ENCODE peak calls at places on chromosome 1, in nine cellular contexts. G, B, V, U, C, L, D, X and F are unnamed samples.

GRCh38 chr1:51325878-51326755 is 4.2 kb downstream of the TTC39A start:
- DNase-seq in X (peak), L (no peak), U (no peak), D (no peak), C (no peak), G (no peak), V (no peak), B (no peak), F (no peak)

GRCh38 chr1:51966559-51966958 is 23.9 kb downstream of the RAB3B start:
- DNase-seq in G (no peak), U (no peak), B (no peak), L (no peak), D (no peak), C (no peak), X (no peak), V (no peak), F (no peak)

GRCh38 chr1:117671781-117672501 is 66.1 kb downstream of the TENT5C start:
- DNase-seq in C (peak), V (peak), G (no peak), U (peak), X (peak), D (no peak), L (no peak), B (peak), F (peak)

GRCh38 chr1:41813220-41813619 is 105.5 kb downstream of the HIVEP3 start:
- DNase-seq in C (no peak), U (no peak), V (no peak), B (no peak), X (no peak), D (no peak), G (no peak), L (no peak), F (no peak)

GRCh38 chr1:53369034-53369750 is 41.3 kb upstream of the LRP8 start:
- DNase-seq in B (peak), D (peak), V (no peak), L (no peak), G (no peak), U (no peak), X (no peak), C (peak), F (no peak)

GRCh38 chr1:196678510-196678884 is 26.7 kb downstream of the CFH start:
- DNase-seq in X (no peak), G (no peak), U (no peak), L (no peak), B (no peak), D (no peak), C (no peak), V (no peak), F (no peak)

GRCh38 chr1:76302711-76303347 is 228.3 kb downstream of the ST6GALNAC3 start:
- DNase-seq in L (no peak), U (no peak), B (no peak), D (no peak), V (no peak), X (no peak), C (no peak), G (no peak), F (no peak)

GRCh38 chr1:153498746-153499145 is 37.0 kb downstream of the S100A6 start:
- DNase-seq in L (no peak), G (no peak), B (no peak), U (no peak), D (no peak), C (no peak), X (no peak), V (no peak), F (no peak)

GRCh38 chr1:50538476-50538875 is 115.2 kb upstream of the DMRTA2 start:
- DNase-seq in U (no peak), C (no peak), G (no peak), V (no peak), L (no peak), B (no peak), D (no peak), X (no peak), F (no peak)

GRCh38 chr1:235067396-235068154 is 61.1 kb downstream of the TOMM20 start:
- DNase-seq in X (no peak), B (peak), G (peak), C (peak), D (peak), L (peak), U (peak), V (peak), F (peak)

GRCh38 chr1:115052454-115053083 is 22.9 kb downstream of the TSHB start:
- DNase-seq in B (no peak), X (peak), D (no peak), C (no peak), U (peak), G (no peak), V (peak), L (peak), F (peak)

GRCh38 chr1:36924282-36924791 is 110.0 kb downstream of the GRIK3 start:
- DNase-seq in U (peak), G (no peak), C (peak), L (no peak), X (peak), V (no peak), D (peak), B (no peak), F (peak)

DNA sequence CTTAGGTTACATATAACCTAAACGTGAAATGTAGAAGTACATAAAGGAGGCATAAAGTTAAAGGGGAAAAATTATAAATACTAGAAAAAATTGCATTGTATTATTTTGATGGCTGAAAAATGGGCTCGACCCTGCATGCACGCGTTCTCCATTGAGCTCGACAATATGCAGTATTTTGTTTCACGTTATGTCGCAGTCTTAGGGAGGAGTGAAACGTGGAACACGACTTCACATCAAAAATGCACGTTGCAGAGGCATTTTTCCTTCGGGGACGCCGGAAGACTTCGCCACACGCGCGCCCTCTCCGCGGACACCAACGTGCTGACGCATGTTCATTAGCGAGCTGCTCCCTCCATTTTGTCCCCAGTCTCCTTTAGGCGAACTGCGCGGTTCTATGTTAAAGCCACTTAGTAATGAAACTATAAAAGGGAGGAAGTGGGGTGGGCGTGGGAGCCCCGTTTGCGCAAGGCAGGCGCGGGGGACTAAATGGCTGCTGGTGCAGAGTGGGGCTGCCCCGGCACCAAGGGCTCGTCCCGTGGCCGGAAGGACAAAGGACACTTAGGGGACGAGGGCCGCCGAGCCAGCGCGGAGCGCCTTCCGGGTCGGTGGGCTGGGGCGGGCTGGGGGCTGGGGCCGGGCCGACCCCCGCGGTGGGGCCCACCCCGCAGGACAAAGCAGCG is 722 bp upstream of the COX20 start:
- DNase-seq in X (peak), C (peak), V (peak), G (peak), L (peak), U (peak), B (no peak), D (peak), F (no peak)
- TF ChIP-seq POLR2A in X (peak), C (no peak), V (peak), G (peak), L (no peak), U (no peak), B (peak), D (no peak), F (peak)

DNA sequence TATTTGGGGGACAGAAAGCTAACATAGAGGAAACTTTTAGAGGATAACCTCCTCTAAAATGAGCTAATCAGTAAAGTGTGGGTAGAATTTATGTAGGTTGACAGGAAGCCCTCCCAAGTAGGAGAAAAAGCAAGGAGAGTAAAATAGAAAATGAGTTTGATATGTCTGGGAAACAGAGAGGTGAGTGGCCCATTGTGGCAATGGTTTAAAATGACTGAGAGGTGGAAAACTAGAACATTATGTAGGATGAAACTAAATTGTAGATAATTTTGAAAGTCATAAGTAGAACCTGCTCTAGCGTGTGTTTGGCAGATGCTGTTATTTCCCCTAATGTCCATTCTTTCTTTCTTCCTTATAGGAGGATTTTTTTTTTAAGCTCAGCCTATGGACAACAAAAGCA is 8.5 kb upstream of the LPGAT1 start:
- DNase-seq in V (no peak), U (no peak), X (no peak), L (no peak), B (no peak), D (no peak), C (no peak), G (no peak), F (no peak)
- TF ChIP-seq POLR2A in V (no peak), U (no peak), X (no peak), L (no peak), B (no peak), D (no peak), C (no peak), G (no peak), F (no peak)

GRCh38 chr1:58783090-58783992 is 506 bp downstream of the JUN start:
- DNase-seq in G (peak), L (no peak), B (no peak), V (peak), U (peak), X (peak), C (peak), D (peak), F (peak)

GRCh38 chr1:58785424-58786058 is 1.7 kb upstream of the JUN start:
- DNase-seq in C (peak), D (peak), X (no peak), U (peak), B (no peak), V (peak), L (no peak), G (no peak), F (peak)

GRCh38 chr1:58782308-58783089 is 1.3 kb downstream of the JUN start:
- DNase-seq in B (peak), D (peak), L (no peak), G (peak), V (peak), U (peak), X (peak), C (peak), F (peak)

GRCh38 chr1:58784758-58785423 is 1.0 kb upstream of the JUN start:
- DNase-seq in L (peak), U (peak), C (peak), B (peak), G (peak), V (peak), X (peak), D (peak), F (peak)

DNA sequence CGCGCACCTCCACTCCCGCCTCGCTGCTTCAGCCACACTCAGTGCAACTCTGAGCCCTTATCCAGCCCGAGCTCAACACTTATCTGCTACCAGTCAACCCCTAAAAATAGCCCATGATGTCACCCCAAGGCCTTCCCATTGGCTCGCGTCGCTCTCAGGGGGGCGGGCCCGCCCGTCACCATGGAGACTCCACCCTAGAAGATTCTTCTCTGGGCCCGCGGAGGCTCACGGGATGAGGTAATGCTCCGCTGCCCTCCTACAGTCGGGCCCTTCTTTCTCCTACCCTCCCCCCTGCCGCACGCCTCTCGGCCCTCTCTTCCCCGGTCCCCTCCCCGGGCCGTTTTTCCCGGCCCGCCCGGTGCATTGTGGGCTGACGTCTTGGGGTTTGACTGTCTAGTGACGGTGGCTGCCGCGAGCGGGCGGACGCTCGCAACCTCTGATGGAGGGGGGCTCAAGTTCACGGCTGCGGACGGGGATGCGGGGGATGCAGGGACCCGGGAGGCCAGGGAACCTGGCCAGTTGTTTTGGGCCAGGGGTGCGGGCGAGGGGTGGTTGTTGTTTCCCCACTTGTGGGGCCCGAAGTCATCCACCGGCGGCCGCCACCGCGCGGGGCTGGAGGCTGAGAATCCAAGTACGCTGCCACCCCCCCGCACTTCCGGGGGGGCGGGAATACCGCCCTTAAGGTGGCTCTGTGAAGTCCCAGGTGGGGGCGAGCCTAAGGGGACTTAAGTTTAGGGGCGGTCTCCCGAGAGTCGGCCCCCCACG is at the start of gene JUN:
- DNase-seq in B (peak), L (peak), C (peak), U (peak), X (peak), D (peak), G (peak), V (peak), F (peak)
- TF ChIP-seq POLR2A in B (peak), L (peak), C (peak), U (peak), X (peak), D (peak), G (peak), V (peak), F (peak)

GRCh38 chr1:107056426-107057196 is at the start of gene PRMT6:
- DNase-seq in B (peak), L (peak), G (peak), C (peak), U (peak), X (peak), D (peak), V (peak), F (peak)
- TF ChIP-seq POLR2A in B (peak), L (no peak), G (peak), C (no peak), U (no peak), X (peak), D (peak), V (peak), F (peak)

GRCh38 chr1:12615916-12616708 is 1.9 kb downstream of the DHRS3 start:
- DNase-seq in U (peak), D (peak), C (peak), X (peak), V (peak), G (no peak), B (peak), L (no peak), F (peak)

GRCh38 chr1:12613180-12613579 is 4.8 kb downstream of the DHRS3 start:
- DNase-seq in X (no peak), B (no peak), C (no peak), D (no peak), G (no peak), V (no peak), U (peak), L (no peak), F (no peak)

GRCh38 chr1:12615166-12615915 is 2.7 kb downstream of the DHRS3 start:
- DNase-seq in L (no peak), U (no peak), V (no peak), D (no peak), G (no peak), C (no peak), X (no peak), B (no peak), F (peak)

GRCh38 chr1:12616709-12617373 is 1.2 kb downstream of the DHRS3 start:
- DNase-seq in G (no peak), X (peak), V (peak), L (no peak), U (peak), C (peak), B (peak), D (no peak), F (peak)

GRCh38 chr1:12614402-12615165 is 3.4 kb downstream of the DHRS3 start:
- DNase-seq in U (no peak), D (no peak), V (no peak), C (no peak), G (no peak), X (no peak), B (no peak), L (no peak), F (no peak)
- TF ChIP-seq POLR2A in U (no peak), D (no peak), V (no peak), C (no peak), G (no peak), X (no peak), B (no peak), L (no peak), F (no peak)

DNA sequence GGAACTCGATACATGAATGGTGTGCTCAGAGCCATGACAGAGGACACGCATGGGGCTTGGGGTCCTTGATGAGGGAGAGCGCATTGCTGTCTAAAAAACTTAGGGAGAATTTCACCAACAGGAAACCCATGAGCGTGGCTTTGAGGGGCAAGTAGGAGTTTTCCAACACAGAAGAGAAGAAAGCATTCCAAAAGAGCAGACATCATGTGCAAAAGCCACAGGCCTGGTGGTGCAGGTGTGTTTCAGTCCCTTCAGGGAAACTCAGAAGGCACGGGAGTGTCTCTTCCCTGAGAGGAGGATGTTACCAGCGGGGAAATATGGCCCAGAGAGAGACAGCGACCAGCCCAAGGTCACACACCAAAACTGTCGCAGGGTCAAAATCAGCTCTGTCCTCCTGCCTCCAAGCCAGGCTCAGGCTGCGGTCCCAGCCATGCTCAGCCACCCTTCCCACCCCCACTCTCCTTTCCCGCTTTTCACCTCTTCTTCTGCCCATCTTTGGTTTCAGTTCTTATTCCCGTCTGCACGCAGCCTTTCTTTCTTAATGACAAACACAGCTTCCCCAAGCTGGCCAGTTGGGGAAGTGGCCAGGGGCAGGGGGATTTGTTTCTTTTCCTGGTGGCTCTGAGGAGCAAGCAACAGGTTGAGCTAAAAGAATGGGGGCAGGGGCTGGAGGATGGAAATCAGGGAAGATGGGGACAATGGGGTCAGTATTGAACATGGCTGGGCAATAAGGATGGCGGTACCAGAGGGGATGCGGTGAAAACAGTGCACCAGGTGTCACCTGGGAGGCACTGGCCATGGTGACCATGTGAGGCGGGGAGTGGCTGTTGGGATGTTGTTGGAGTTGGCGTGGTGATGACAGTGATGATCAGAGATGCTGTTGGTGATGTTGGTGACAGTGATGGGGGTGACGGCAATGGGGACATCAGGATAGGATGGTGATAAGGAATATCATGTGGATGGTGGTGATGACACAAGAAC is 10.3 kb downstream of the LAPTM5 start:
- DNase-seq in L (no peak), G (no peak), B (no peak), V (no peak), D (no peak), X (no peak), C (no peak), U (no peak), F (no peak)
- TF ChIP-seq POLR2A in L (no peak), G (no peak), B (no peak), V (no peak), D (no peak), X (no peak), C (no peak), U (no peak), F (no peak)

GRCh38 chr1:89630046-89630445 is 2.9 kb upstream of the LRRC8C start:
- DNase-seq in V (no peak), G (no peak), U (no peak), X (no peak), B (no peak), L (no peak), D (no peak), C (no peak), F (no peak)

GRCh38 chr1:89631756-89632155 is 1.2 kb upstream of the LRRC8C start:
- DNase-seq in L (no peak), D (no peak), U (no peak), X (no peak), G (no peak), V (no peak), C (no peak), B (no peak), F (no peak)

GRCh38 chr1:89633103-89633744 is at the start of gene LRRC8C:
- DNase-seq in G (no peak), C (peak), L (peak), X (peak), V (peak), D (no peak), B (peak), U (peak), F (peak)

GRCh38 chr1:89633745-89634625 is 1.1 kb downstream of the LRRC8C start:
- DNase-seq in G (no peak), V (peak), C (no peak), X (peak), L (no peak), U (no peak), B (peak), D (no peak), F (no peak)

DNA sequence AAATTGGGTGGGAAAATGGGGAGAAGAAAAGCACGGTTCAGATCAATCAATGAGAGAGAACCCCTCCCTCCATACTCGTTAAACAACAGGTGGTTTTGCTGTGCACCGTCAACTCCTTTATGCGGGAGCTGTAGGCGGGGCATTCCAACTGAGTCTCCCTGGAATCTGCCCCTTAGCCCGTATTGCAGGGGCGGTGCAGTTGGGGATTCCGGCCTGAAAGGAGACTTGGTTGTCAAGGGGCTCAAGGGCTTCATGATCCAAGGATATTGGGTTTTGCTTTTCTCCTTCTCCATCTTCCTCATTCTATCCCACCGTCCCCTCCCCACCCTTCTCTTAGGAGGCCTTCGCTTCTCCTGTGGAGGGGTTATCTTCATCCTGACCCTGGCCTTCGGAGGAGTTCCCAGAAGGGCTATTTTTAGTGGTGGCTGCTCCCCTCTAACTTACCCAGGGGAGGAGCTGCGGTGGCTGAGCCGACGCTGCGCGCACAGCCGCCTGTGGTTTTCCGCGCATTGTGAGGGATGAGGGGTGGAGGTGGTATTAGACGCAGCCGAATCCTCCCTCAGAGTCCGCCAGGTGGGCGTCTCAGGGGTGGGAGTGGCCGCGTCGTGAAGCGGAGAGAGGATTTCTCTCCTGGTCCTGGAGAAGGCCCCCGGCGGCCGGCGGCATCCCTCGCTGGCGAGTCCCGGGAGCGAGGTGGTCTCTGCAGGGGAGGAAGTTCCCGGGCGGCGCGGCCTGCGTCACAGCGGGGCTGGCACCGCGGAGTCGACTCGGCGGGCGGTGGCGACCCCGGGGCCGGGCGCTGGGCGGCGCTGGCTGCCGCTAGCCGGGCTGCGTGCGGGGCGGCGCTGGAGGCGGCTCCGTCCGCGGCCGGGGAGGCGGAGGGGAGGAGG is 462 bp upstream of the LRRC8C start:
- DNase-seq in V (peak), C (peak), D (peak), X (peak), U (peak), B (peak), G (no peak), L (peak), F (peak)
- TF ChIP-seq POLR2A in V (peak), C (no peak), D (no peak), X (no peak), U (no peak), B (no peak), G (no peak), L (no peak), F (no peak)

GRCh38 chr1:227944931-227945890 is 2.5 kb downstream of the WNT9A start:
- DNase-seq in B (peak), D (peak), G (no peak), L (no peak), V (no peak), X (no peak), C (peak), U (no peak), F (peak)
- TF ChIP-seq POLR2A in B (no peak), D (no peak), G (no peak), L (no peak), V (no peak), X (no peak), C (no peak), U (no peak), F (no peak)